ENCODE peak calls at places on chromosomes 16 and 17, in five cellular contexts. H is A549, K is neural progenitor cell, W is mesenchymal stem cell, G is IMR-90. Q is an unnamed sample.

GRCh38 chr17:74148901-74149596 is 54.4 kb upstream of the RPL38 start:
- DNase-seq in W (no peak), H (no peak), K (no peak), G (no peak), Q (no peak)

GRCh38 chr16:50651835-50652438 is 29.2 kb downstream of the SNX20 start:
- DNase-seq in G (no peak), H (peak; percentile 24), K (no peak), W (no peak), Q (no peak)

GRCh38 chr17:82092995-82093751 is 4.9 kb downstream of the FASN start:
- DNase-seq in G (no peak), H (no peak), W (no peak), K (no peak), Q (no peak)

GRCh38 chr17:16243385-16243784 is 26.4 kb downstream of the PIGL start:
- DNase-seq in K (no peak), G (peak; percentile 8), H (no peak), W (no peak), Q (no peak)

GRCh38 chr16:83143788-83144187 is 517.0 kb downstream of the CDH13 start:
- DNase-seq in G (peak; percentile 82), K (peak; percentile 9), H (no peak), W (peak; percentile 49), Q (no peak)

GRCh38 chr17:3474212-3474611 is 1.6 kb upstream of the ASPA start:
- DNase-seq in G (no peak), K (no peak), H (peak; percentile 80), W (peak; percentile 56), Q (no peak)

GRCh38 chr17:45902892-45903346 is 8.6 kb downstream of the MAPT start:
- DNase-seq in G (no peak), W (no peak), H (peak; percentile 28), K (no peak), Q (no peak)

GRCh38 chr17:50501054-50501453 is 7.2 kb upstream of the MYCBPAP start:
- DNase-seq in G (no peak), K (no peak), W (no peak), H (peak; percentile 54), Q (peak; percentile 37)

GRCh38 chr17:39144414-39144813 is 7.0 kb downstream of the PLXDC1 start:
- DNase-seq in W (peak; percentile 48), H (no peak), G (peak; percentile 94), K (no peak), Q (no peak)

GRCh38 chr16:10314811-10315210 is 71.0 kb upstream of the ATF7IP2 start:
- DNase-seq in H (no peak), W (no peak), G (no peak), K (no peak), Q (peak; percentile 66)

GRCh38 chr17:82449136-82449882 is 1.2 kb downstream of the CYBC1 start:
- DNase-seq in H (no peak), K (peak; percentile 27), G (no peak), W (no peak), Q (peak; percentile 100)

GRCh38 chr16:83470406-83470805 is 337.4 kb upstream of the HSBP1 start:
- DNase-seq in H (no peak), K (no peak), W (no peak), G (peak; percentile 45), Q (no peak)

GRCh38 chr16:77410449-77410848 is 24.4 kb downstream of the ADAMTS18 start:
- DNase-seq in H (no peak), K (no peak), G (no peak), W (no peak), Q (no peak)

GRCh38 chr17:1695365-1695764 is 10.7 kb upstream of the PRPF8 start:
- DNase-seq in K (no peak), H (no peak), W (no peak), G (no peak), Q (no peak)

GRCh38 chr16:51814617-51815016 is 663.5 kb upstream of the SALL1 start:
- DNase-seq in G (no peak), K (no peak), W (no peak), H (no peak), Q (no peak)

GRCh38 chr17:60523822-60524221 is 2.2 kb downstream of the APPBP2 start:
- DNase-seq in K (no peak), W (no peak), H (no peak), G (no peak), Q (no peak)

GRCh38 chr17:43125967-43126910 is 1.1 kb upstream of the BRCA1 start:
- DNase-seq in W (no peak), G (no peak), H (no peak), K (peak; percentile 18), Q (no peak)

GRCh38 chr17:7260601-7261376 is 1.5 kb downstream of the CLDN7 start:
- DNase-seq in W (no peak), G (no peak), H (no peak), K (peak; percentile 73), Q (no peak)

GRCh38 chr16:90084215-90084614 is 7.1 kb upstream of the PRDM7 start:
- DNase-seq in K (no peak), W (no peak), G (no peak), H (no peak), Q (no peak)

GRCh38 chr16:57618306-57619132 is 9.9 kb upstream of the ADGRG1 start:
- DNase-seq in H (no peak), W (no peak), K (no peak), G (peak; percentile 47), Q (no peak)

GRCh38 chr16:49441366-49441780 is 67.8 kb downstream of the C16orf78 start:
- DNase-seq in G (no peak), H (no peak), W (no peak), K (peak; percentile 49), Q (peak; percentile 95)

GRCh38 chr17:74859439-74860228 is at the start of gene GRIN2C:
- DNase-seq in W (no peak), K (peak; percentile 52), H (no peak), G (no peak), Q (no peak)

GRCh38 chr17:36017799-36018198 is at the start of gene CCL23:
- DNase-seq in K (no peak), G (no peak), W (no peak), H (no peak), Q (no peak)

GRCh38 chr16:67393111-67393789 is at the start of gene TPPP3:
- DNase-seq in K (peak; percentile 87), G (peak; percentile 76), W (peak; percentile 92), H (peak; percentile 73), Q (no peak)

GRCh38 chr16:89961920-89962319 is 13.4 kb downstream of the DEF8 start:
- DNase-seq in H (no peak), W (no peak), G (no peak), K (no peak), Q (no peak)

GRCh38 chr17:850828-851759 is 68.9 kb downstream of the MRM3 start:
- DNase-seq in H (no peak), K (peak; percentile 54), W (peak; percentile 78), G (peak; percentile 40), Q (no peak)

GRCh38 chr16:85205747-85206471 is 93.6 kb upstream of the CIBAR2 start:
- DNase-seq in W (peak; percentile 91), H (peak; percentile 47), K (no peak), G (peak; percentile 78), Q (no peak)

GRCh38 chr17:39352511-39352910 is 48.9 kb downstream of the FBXL20 start:
- DNase-seq in H (no peak), K (no peak), W (no peak), G (no peak), Q (no peak)

GRCh38 chr17:47470836-47471235 is 60.1 kb upstream of the NPEPPS start:
- DNase-seq in H (no peak), K (no peak), W (no peak), G (no peak), Q (no peak)

DNA sequence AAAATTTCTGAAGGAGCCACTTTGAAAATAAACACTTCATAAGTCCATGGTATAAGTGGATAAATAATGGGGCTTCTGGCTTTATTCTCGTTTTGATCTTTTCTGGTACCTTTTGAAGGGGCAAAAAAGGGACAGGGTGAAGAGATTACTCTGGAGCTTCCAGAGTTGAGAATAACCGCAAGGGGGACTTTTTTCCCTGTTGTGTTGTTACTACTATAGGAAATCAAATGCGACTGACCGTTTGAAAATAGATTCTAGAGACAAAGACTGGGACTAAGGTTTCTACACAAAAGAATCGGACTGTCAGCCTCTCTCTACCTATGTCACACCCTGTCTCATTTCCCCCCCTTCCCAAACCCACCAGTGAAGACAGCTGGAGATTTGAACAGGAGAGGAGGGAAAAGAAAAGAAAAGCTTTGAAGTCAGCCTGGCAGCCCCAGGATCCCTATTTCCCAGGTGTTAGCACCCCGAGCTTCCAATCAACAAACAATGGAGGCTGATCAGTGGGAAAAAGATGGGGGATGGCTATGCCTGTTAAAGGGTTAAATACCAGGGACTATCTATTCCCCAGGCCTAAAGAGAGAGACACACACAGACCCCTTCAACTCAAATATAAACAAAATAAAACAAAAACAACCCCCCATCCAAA is 8.3 kb downstream of the HOXB4 start:
- DNase-seq in K (no peak), G (peak; percentile 55), H (no peak), W (peak; percentile 76), Q (no peak)
- H3K4me3 ChIP-seq in K (no peak overlapping the region), G (peak overlapping the region; percentile 45), H (no peak overlapping the region), W (no peak overlapping the region), Q (no peak overlapping the region)

DNA sequence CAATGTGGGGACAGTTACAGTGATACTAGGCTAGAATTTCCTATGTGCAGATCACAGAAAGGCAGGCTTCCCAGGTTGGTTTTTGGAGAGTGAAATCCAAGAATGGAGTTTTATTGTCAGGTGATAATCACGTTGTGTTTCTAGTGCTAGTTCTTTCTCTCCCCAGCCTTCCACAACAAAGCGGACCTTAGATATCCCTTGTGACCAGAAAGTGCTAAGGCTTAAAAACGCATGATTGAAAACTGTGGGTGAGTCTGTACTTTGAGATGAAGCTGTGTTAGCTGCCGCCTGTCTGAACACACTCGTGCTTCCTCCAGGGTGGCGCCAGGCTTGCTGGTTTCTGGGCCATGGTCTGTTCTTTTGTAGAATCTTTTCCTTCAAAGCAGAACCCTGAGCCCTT is 52.1 kb downstream of the BANP start:
- DNase-seq in W (no peak), G (no peak), K (no peak), H (no peak), Q (no peak)
- H3K4me2 ChIP-seq in W (no peak overlapping the region), G (no peak overlapping the region), K (no peak overlapping the region), H (no peak overlapping the region), Q (no peak overlapping the region)

GRCh38 chr17:72985882-72986720 is 106.4 kb downstream of the SLC39A11 start:
- DNase-seq in K (peak; percentile 88), H (peak; percentile 79), W (peak; percentile 66), G (peak; percentile 80), Q (peak; percentile 81)

GRCh38 chr17:72987166-72987565 is 105.3 kb downstream of the SLC39A11 start:
- DNase-seq in G (no peak), W (no peak), K (no peak), H (no peak), Q (no peak)

GRCh38 chr17:72989074-72989610 is 103.3 kb downstream of the SLC39A11 start:
- DNase-seq in W (peak; percentile 27), G (peak; percentile 81), H (no peak), K (no peak), Q (no peak)

GRCh38 chr17:72984925-72985322 is 107.6 kb downstream of the SLC39A11 start:
- DNase-seq in H (no peak), G (no peak), K (no peak), W (no peak), Q (no peak)

DNA sequence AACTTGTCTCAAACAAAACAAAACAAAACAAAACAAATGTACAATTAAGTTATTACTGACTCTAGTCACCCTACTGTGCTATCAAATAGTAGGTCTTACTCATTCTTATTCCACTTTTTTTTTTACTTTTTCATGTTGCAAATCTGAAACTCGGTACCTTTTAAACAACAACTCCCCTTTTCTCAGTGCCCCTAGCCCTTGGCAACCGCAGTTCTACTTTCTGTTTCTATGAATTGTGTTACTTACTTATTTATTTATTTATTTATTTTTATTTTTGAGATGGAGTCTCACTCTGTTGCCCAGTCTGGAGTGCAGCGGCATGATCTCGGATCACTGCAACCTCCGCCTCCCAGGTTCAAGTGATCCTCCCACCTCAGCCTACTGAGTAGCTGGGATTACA is 104.0 kb downstream of the SLC39A11 start:
- DNase-seq in G (no peak), K (no peak), H (no peak), W (no peak), Q (no peak)
- H3K4me3 ChIP-seq in G (no peak overlapping the region), K (no peak overlapping the region), H (no peak overlapping the region), W (no peak overlapping the region), Q (no peak overlapping the region)

GRCh38 chr17:77129568-77130301 is 11.0 kb upstream of the SEC14L1 start:
- DNase-seq in G (peak; percentile 28), K (peak; percentile 64), H (no peak), W (peak; percentile 52), Q (no peak)
- H3K4me2 ChIP-seq in G (peak overlapping the region; percentile 29), K (peak overlapping the region; percentile 7), H (no peak overlapping the region), W (no peak overlapping the region), Q (no peak overlapping the region)

Q was measured in OCI-LY7.